ENCODE peak calls at places on chromosomes 1 and 21, in eight cellular contexts. One of them, this sample, is unnamed.

GRCh38 chr1:101178688-101179491 is 57.9 kb upstream of the S1PR1 start:
- DNase-seq in sigmoid colon: no peak
- DNase-seq in uterus: no peak
- DNase-seq in lower leg skin: no peak
- DNase-seq in heart left ventricle: no peak
- DNase-seq in suprapubic skin: no peak
- DNase-seq in stomach: no peak
- DNase-seq in K562: no peak
- DNase-seq in this sample: no peak

GRCh38 chr1:59178339-59178744 is 118.6 kb upstream of the FGGY start:
- DNase-seq in suprapubic skin: no peak
- DNase-seq in lower leg skin: peak
- DNase-seq in K562: no peak
- DNase-seq in uterus: peak
- DNase-seq in heart left ventricle: peak
- DNase-seq in stomach: no peak
- DNase-seq in sigmoid colon: peak
- DNase-seq in this sample: no peak

GRCh38 chr1:85334962-85335361 is 58.5 kb upstream of the BCL10 start:
- DNase-seq in sigmoid colon: no peak
- DNase-seq in suprapubic skin: no peak
- DNase-seq in uterus: no peak
- DNase-seq in K562: no peak
- DNase-seq in lower leg skin: no peak
- DNase-seq in heart left ventricle: no peak
- DNase-seq in stomach: no peak
- DNase-seq in this sample: no peak

GRCh38 chr1:41434748-41435449 is 49.6 kb downstream of the EDN2 start:
- DNase-seq in K562: no peak
- DNase-seq in heart left ventricle: no peak
- DNase-seq in stomach: no peak
- DNase-seq in sigmoid colon: no peak
- DNase-seq in uterus: no peak
- DNase-seq in lower leg skin: no peak
- DNase-seq in suprapubic skin: no peak
- DNase-seq in this sample: no peak

GRCh38 chr1:160062134-160062533 is 7.8 kb downstream of the KCNJ10 start:
- DNase-seq in sigmoid colon: peak
- DNase-seq in suprapubic skin: no peak
- DNase-seq in heart left ventricle: no peak
- DNase-seq in K562: no peak
- DNase-seq in stomach: no peak
- DNase-seq in uterus: no peak
- DNase-seq in lower leg skin: no peak
- DNase-seq in this sample: no peak

GRCh38 chr1:88698140-88698539 is 14.1 kb downstream of the PKN2 start:
- DNase-seq in suprapubic skin: no peak
- DNase-seq in sigmoid colon: no peak
- DNase-seq in uterus: no peak
- DNase-seq in lower leg skin: no peak
- DNase-seq in K562: no peak
- DNase-seq in heart left ventricle: no peak
- DNase-seq in stomach: no peak
- DNase-seq in this sample: no peak

GRCh38 chr1:20660363-20661234 is 570 bp downstream of the DDOST start:
- DNase-seq in stomach: no peak
- DNase-seq in K562: peak
- DNase-seq in sigmoid colon: no peak
- DNase-seq in uterus: no peak
- DNase-seq in suprapubic skin: no peak
- DNase-seq in lower leg skin: no peak
- DNase-seq in heart left ventricle: no peak
- DNase-seq in this sample: no peak

GRCh38 chr1:115193429-115193828 is 104.1 kb upstream of the TSPAN2 start:
- DNase-seq in uterus: no peak
- DNase-seq in sigmoid colon: no peak
- DNase-seq in stomach: no peak
- DNase-seq in K562: no peak
- DNase-seq in heart left ventricle: no peak
- DNase-seq in lower leg skin: no peak
- DNase-seq in suprapubic skin: no peak
- DNase-seq in this sample: no peak

GRCh38 chr1:233114860-233115259 is 164.4 kb downstream of the NTPCR start:
- DNase-seq in uterus: no peak
- DNase-seq in stomach: no peak
- DNase-seq in heart left ventricle: no peak
- DNase-seq in suprapubic skin: no peak
- DNase-seq in lower leg skin: no peak
- DNase-seq in sigmoid colon: no peak
- DNase-seq in K562: peak
- DNase-seq in this sample: no peak

GRCh38 chr1:94688646-94689045 is 131.5 kb upstream of the SLC44A3 start:
- DNase-seq in heart left ventricle: no peak
- DNase-seq in K562: no peak
- DNase-seq in lower leg skin: no peak
- DNase-seq in uterus: no peak
- DNase-seq in stomach: no peak
- DNase-seq in suprapubic skin: no peak
- DNase-seq in sigmoid colon: no peak
- DNase-seq in this sample: no peak

GRCh38 chr1:204465469-204466415 is 28.9 kb downstream of the PIK3C2B start:
- DNase-seq in heart left ventricle: peak
- DNase-seq in K562: peak
- DNase-seq in uterus: no peak
- DNase-seq in suprapubic skin: no peak
- DNase-seq in lower leg skin: no peak
- DNase-seq in stomach: no peak
- DNase-seq in sigmoid colon: no peak
- DNase-seq in this sample: no peak
- TF ChIP-seq POLR2A in heart left ventricle: no peak
- TF ChIP-seq POLR2A in K562: no peak
- TF ChIP-seq POLR2A in uterus: no peak
- TF ChIP-seq POLR2A in suprapubic skin: no peak
- TF ChIP-seq POLR2A in lower leg skin: no peak
- TF ChIP-seq POLR2A in stomach: no peak
- TF ChIP-seq POLR2A in sigmoid colon: no peak
- TF ChIP-seq POLR2A in this sample: peak

GRCh38 chr21:41445465-41445862 is 19.4 kb downstream of the MX1 start:
- DNase-seq in suprapubic skin: no peak
- DNase-seq in sigmoid colon: no peak
- DNase-seq in heart left ventricle: no peak
- DNase-seq in uterus: no peak
- DNase-seq in K562: no peak
- DNase-seq in lower leg skin: no peak
- DNase-seq in stomach: peak
- DNase-seq in this sample: no peak

GRCh38 chr21:41443562-41443961 is 17.5 kb downstream of the MX1 start:
- DNase-seq in lower leg skin: no peak
- DNase-seq in heart left ventricle: no peak
- DNase-seq in K562: no peak
- DNase-seq in suprapubic skin: no peak
- DNase-seq in stomach: peak
- DNase-seq in uterus: no peak
- DNase-seq in sigmoid colon: no peak
- DNase-seq in this sample: no peak

GRCh38 chr21:41444703-41445464 is 18.8 kb downstream of the MX1 start:
- DNase-seq in stomach: peak
- DNase-seq in lower leg skin: no peak
- DNase-seq in sigmoid colon: no peak
- DNase-seq in K562: no peak
- DNase-seq in suprapubic skin: no peak
- DNase-seq in heart left ventricle: no peak
- DNase-seq in uterus: no peak
- DNase-seq in this sample: no peak

GRCh38 chr21:41447356-41447755 is 21.3 kb downstream of the MX1 start:
- DNase-seq in sigmoid colon: peak
- DNase-seq in K562: no peak
- DNase-seq in stomach: no peak
- DNase-seq in suprapubic skin: no peak
- DNase-seq in uterus: no peak
- DNase-seq in lower leg skin: no peak
- DNase-seq in heart left ventricle: no peak
- DNase-seq in this sample: no peak

GRCh38 chr21:41446571-41446970 is 20.5 kb downstream of the MX1 start:
- DNase-seq in K562: no peak
- DNase-seq in suprapubic skin: no peak
- DNase-seq in stomach: no peak
- DNase-seq in heart left ventricle: no peak
- DNase-seq in sigmoid colon: no peak
- DNase-seq in lower leg skin: no peak
- DNase-seq in uterus: no peak
- DNase-seq in this sample: no peak
- TF ChIP-seq POLR2A in K562: no peak
- TF ChIP-seq POLR2A in suprapubic skin: no peak
- TF ChIP-seq POLR2A in stomach: no peak
- TF ChIP-seq POLR2A in heart left ventricle: no peak
- TF ChIP-seq POLR2A in sigmoid colon: no peak
- TF ChIP-seq POLR2A in lower leg skin: no peak
- TF ChIP-seq POLR2A in uterus: no peak
- TF ChIP-seq POLR2A in this sample: no peak

GRCh38 chr1:227728059-227728891 is 6.8 kb downstream of the JMJD4 start:
- DNase-seq in uterus: peak
- DNase-seq in K562: peak
- DNase-seq in heart left ventricle: peak
- DNase-seq in stomach: peak
- DNase-seq in suprapubic skin: peak
- DNase-seq in sigmoid colon: peak
- DNase-seq in lower leg skin: no peak
- DNase-seq in this sample: peak
- TF ChIP-seq POLR2A in uterus: no peak
- TF ChIP-seq POLR2A in K562: peak
- TF ChIP-seq POLR2A in heart left ventricle: no peak
- TF ChIP-seq POLR2A in stomach: no peak
- TF ChIP-seq POLR2A in suprapubic skin: no peak
- TF ChIP-seq POLR2A in sigmoid colon: no peak
- TF ChIP-seq POLR2A in lower leg skin: no peak
- TF ChIP-seq POLR2A in this sample: no peak

DNA sequence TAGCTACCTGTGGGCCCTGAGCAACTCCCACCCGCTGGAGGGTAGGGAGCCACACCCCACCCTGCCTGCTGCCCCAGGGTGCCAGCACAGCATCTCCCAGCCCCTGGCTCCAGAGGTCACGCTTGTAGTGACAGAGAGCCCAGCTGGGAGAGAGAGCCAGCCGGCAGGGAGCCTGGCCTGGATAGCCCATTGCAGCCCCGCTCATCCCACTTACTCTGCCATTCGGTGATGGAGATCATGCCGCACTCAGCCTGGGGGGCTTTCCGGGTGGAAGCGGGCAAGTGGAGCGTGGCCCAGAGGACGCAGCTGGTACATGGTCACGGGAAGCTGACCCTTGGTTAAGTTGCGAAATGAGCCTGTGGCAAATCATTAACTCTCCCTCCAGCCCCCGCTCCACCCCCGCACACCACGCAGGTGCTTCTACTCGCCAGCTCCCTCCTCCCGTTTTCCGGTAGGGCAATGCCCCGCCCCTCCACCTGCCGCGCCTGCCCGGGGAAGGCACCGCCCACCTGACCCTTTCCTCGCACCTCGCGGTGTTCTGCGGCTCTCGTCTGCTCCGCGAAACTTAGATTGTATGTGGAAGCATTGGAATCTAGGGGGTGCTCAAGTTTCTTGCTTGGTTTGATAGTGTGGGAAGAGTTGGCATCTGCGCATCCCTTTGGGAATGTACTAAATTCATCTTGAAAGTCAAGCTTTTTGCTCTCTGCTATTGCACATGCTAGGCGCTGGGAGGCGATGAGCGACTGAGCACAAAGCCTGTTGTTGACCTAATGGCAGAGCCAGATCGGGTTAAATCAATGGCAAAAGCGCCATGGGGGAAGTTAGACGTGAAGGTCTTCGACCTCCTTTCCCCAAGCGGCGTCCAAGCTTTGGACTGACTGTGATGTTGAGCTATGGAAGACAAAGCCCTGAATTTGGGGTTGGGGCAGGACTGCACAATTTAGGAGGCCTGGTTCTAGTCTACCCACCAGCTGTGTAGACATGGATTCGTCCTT is at the start of gene GOLT1A:
- DNase-seq in heart left ventricle: peak
- DNase-seq in uterus: peak
- DNase-seq in sigmoid colon: peak
- DNase-seq in K562: peak
- DNase-seq in suprapubic skin: no peak
- DNase-seq in lower leg skin: peak
- DNase-seq in stomach: peak
- DNase-seq in this sample: no peak
- TF ChIP-seq POLR2A in heart left ventricle: no peak
- TF ChIP-seq POLR2A in uterus: no peak
- TF ChIP-seq POLR2A in sigmoid colon: no peak
- TF ChIP-seq POLR2A in K562: no peak
- TF ChIP-seq POLR2A in suprapubic skin: no peak
- TF ChIP-seq POLR2A in lower leg skin: no peak
- TF ChIP-seq POLR2A in stomach: no peak
- TF ChIP-seq POLR2A in this sample: no peak

GRCh38 chr1:30756545-30757195 is 904 bp downstream of the LAPTM5 start:
- DNase-seq in heart left ventricle: peak
- DNase-seq in uterus: no peak
- DNase-seq in K562: peak
- DNase-seq in lower leg skin: peak
- DNase-seq in sigmoid colon: peak
- DNase-seq in stomach: peak
- DNase-seq in suprapubic skin: peak
- DNase-seq in this sample: no peak
- TF ChIP-seq POLR2A in heart left ventricle: no peak
- TF ChIP-seq POLR2A in uterus: no peak
- TF ChIP-seq POLR2A in K562: no peak
- TF ChIP-seq POLR2A in lower leg skin: no peak
- TF ChIP-seq POLR2A in sigmoid colon: no peak
- TF ChIP-seq POLR2A in stomach: no peak
- TF ChIP-seq POLR2A in suprapubic skin: peak
- TF ChIP-seq POLR2A in this sample: peak

GRCh38 chr1:161216945-161217712 is 2.0 kb downstream of the FCER1G start:
- DNase-seq in suprapubic skin: no peak
- DNase-seq in K562: no peak
- DNase-seq in lower leg skin: peak
- DNase-seq in heart left ventricle: no peak
- DNase-seq in sigmoid colon: peak
- DNase-seq in uterus: no peak
- DNase-seq in stomach: no peak
- DNase-seq in this sample: no peak
- TF ChIP-seq POLR2A in suprapubic skin: peak
- TF ChIP-seq POLR2A in K562: no peak
- TF ChIP-seq POLR2A in lower leg skin: no peak
- TF ChIP-seq POLR2A in heart left ventricle: no peak
- TF ChIP-seq POLR2A in sigmoid colon: no peak
- TF ChIP-seq POLR2A in uterus: no peak
- TF ChIP-seq POLR2A in stomach: no peak
- TF ChIP-seq POLR2A in this sample: no peak

This sample was measured in GM12892.